ENCODE peak calls at places on chromosomes 1 and 21, in seven cellular contexts. G is ovary, H is neural progenitor cell, O is heart right ventricle, J is colonic mucosa, D is HCT116, Q is stomach. T is an unnamed sample.

GRCh38 chr1:1084028-1084371 is 9.9 kb upstream of the RNF223 start:
- DNase-seq in J (no peak), Q (no peak), O (no peak), D (no peak), G (no peak), H (no peak), T (no peak)

GRCh38 chr1:101236546-101237228 is at the start of gene S1PR1:
- DNase-seq in O (peak; percentile 83), Q (peak; percentile 50), G (peak; percentile 52), H (peak; percentile 94), D (no peak), J (peak; percentile 40), T (peak; percentile 77)

GRCh38 chr1:226060976-226061792 is 1.3 kb upstream of the H3-3A start:
- DNase-seq in D (no peak), H (no peak), Q (no peak), O (no peak), G (no peak), J (peak; percentile 30), T (no peak)

GRCh38 chr1:21149430-21149861 is 27.3 kb downstream of the EIF4G3 start:
- DNase-seq in H (no peak), O (no peak), D (peak; percentile 6), J (peak; percentile 56), Q (peak; percentile 38), G (no peak), T (no peak)

GRCh38 chr1:40102896-40103295 is 5.8 kb upstream of the PPT1 start:
- DNase-seq in Q (no peak), J (no peak), H (no peak), G (no peak), O (no peak), D (no peak), T (no peak)

GRCh38 chr1:66262233-66262632 is 271.7 kb upstream of the SGIP1 start:
- DNase-seq in Q (no peak), G (no peak), H (no peak), J (no peak), O (no peak), D (peak; percentile 87), T (no peak)

GRCh38 chr1:185632659-185633428 is 101.3 kb upstream of the HMCN1 start:
- DNase-seq in O (no peak), J (no peak), Q (no peak), D (no peak), G (no peak), H (no peak), T (no peak)

GRCh38 chr21:34179204-34179935 is 106.0 kb downstream of the MRPS6 start:
- DNase-seq in O (no peak), G (no peak), Q (no peak), H (no peak), D (no peak), J (no peak), T (no peak)

GRCh38 chr21:36783612-36784383 is 84.9 kb downstream of the SIM2 start:
- DNase-seq in G (no peak), Q (no peak), D (peak; percentile 90), H (no peak), J (no peak), O (no peak), T (no peak)

GRCh38 chr1:7513081-7513480 is 258.0 kb upstream of the VAMP3 start:
- DNase-seq in D (no peak), O (no peak), Q (no peak), H (no peak), J (no peak), G (no peak), T (no peak)

GRCh38 chr21:35316933-35317332 is 267.8 kb upstream of the RUNX1 start:
- DNase-seq in O (no peak), Q (no peak), D (no peak), H (no peak), G (no peak), J (no peak), T (no peak)

GRCh38 chr1:161021168-161021958 is 411 bp upstream of the F11R start:
- DNase-seq in O (peak; percentile 78), J (peak; percentile 98), G (peak; percentile 82), Q (peak; percentile 98), H (peak; percentile 92), D (peak; percentile 99), T (peak; percentile 89)

GRCh38 chr1:59986736-59987310 is 60.2 kb upstream of the CYP2J2 start:
- DNase-seq in J (no peak), D (no peak), G (no peak), O (no peak), H (no peak), Q (no peak), T (no peak)

GRCh38 chr21:45535341-45536081 is 6.7 kb downstream of the SLC19A1 start:
- DNase-seq in O (peak; percentile 13), H (no peak), Q (peak; percentile 76), G (peak; percentile 14), D (no peak), J (no peak), T (no peak)

GRCh38 chr1:67536957-67537646 is 106.9 kb upstream of the SERBP1 start:
- DNase-seq in J (no peak), O (no peak), H (no peak), D (no peak), G (no peak), Q (no peak), T (no peak)

GRCh38 chr1:93652335-93652949 is 29.2 kb downstream of the BCAR3 start:
- DNase-seq in G (peak; percentile 13), D (no peak), O (no peak), H (no peak), J (no peak), Q (no peak), T (no peak)

GRCh38 chr1:162892916-162893714 is 32.1 kb upstream of the CCDC190 start:
- DNase-seq in D (no peak), G (no peak), H (peak; percentile 21), O (no peak), Q (no peak), J (no peak), T (no peak)

GRCh38 chr21:42754270-42754933 is 101.0 kb downstream of the PDE9A start:
- DNase-seq in J (no peak), H (no peak), Q (no peak), D (no peak), G (no peak), O (no peak), T (no peak)

GRCh38 chr1:6137758-6138157 is 42.4 kb downstream of the CHD5 start:
- DNase-seq in D (no peak), J (no peak), H (peak; percentile 27), G (no peak), Q (no peak), O (peak; percentile 2), T (no peak)

GRCh38 chr1:77544845-77545244 is 137.6 kb downstream of the ZZZ3 start:
- DNase-seq in H (no peak), Q (no peak), J (no peak), D (no peak), O (no peak), G (no peak), T (no peak)

GRCh38 chr1:39266269-39266668 is 61.8 kb downstream of the MACF1 start:
- DNase-seq in J (no peak), O (no peak), Q (no peak), H (peak; percentile 50), G (no peak), D (peak; percentile 27), T (no peak)

GRCh38 chr21:31874817-31875216 is 2.0 kb downstream of the HUNK start:
- DNase-seq in H (peak; percentile 56), G (no peak), D (no peak), O (no peak), J (peak; percentile 55), Q (no peak), T (no peak)
- TF ChIP-seq CTCF in H (no peak), G (no peak), D (no peak), O (no peak), J (no peak), Q (no peak), T (no peak)

DNA sequence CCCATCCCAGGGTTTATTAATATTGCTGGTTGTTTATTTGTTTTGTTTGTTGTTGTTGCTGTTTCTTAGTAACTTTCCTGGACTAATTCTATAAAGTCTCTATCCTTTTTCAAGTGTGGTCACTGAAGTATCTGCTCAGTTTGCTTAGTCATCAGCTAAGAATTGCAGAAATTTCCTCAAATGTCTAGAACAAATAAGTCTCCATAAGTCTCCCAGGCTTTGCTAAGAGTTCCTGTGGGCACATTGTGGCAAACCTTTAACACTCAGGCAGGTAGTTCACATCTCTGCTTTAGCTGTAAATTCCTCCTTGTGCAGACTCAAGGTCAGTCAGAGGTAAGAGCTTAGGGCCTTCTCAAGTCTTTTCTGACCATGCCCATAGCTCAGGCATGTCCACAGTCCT is 38.9 kb upstream of the C1orf185 start:
- DNase-seq in O (no peak), D (peak; percentile 44), J (no peak), H (no peak), G (no peak), Q (no peak), T (no peak)
- H3K27ac ChIP-seq in O (no peak overlapping the region), D (peak overlapping the region; percentile 28), J (no peak overlapping the region), H (no peak overlapping the region), G (no peak overlapping the region), Q (no peak overlapping the region), T (no peak overlapping the region)

GRCh38 chr1:37633040-37633949 is 1.4 kb downstream of the RSPO1 start:
- DNase-seq in Q (no peak), O (no peak), G (no peak), J (no peak), D (no peak), H (peak; percentile 46), T (no peak)

GRCh38 chr1:37630426-37631038 is 4.2 kb downstream of the RSPO1 start:
- DNase-seq in O (no peak), Q (no peak), J (no peak), H (peak; percentile 95), D (no peak), G (no peak), T (no peak)

GRCh38 chr1:37629726-37630425 is 4.8 kb downstream of the RSPO1 start:
- DNase-seq in G (no peak), J (no peak), H (no peak), D (no peak), Q (no peak), O (no peak), T (no peak)

GRCh38 chr1:37629008-37629407 is 5.7 kb downstream of the RSPO1 start:
- DNase-seq in D (no peak), O (no peak), G (no peak), Q (no peak), H (peak; percentile 60), J (no peak), T (no peak)

DNA sequence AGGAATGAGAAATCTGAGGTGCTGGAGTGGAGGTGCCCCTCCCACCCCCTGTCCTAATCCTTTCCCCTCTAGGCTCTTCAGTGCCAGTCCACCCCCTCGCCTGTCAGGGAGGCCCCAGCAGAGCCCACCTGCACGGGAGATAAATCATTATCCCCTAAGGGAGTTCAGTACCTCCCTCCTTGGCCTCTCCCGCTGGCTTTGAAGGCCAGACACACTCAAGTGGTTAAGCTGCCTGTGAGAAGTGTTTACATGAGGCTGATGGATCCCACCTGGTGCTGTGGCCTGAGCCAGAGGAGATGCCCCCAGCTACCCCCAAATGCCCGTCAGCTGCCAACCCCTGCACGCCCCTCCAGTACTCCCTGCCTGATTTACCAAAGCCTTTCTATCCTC is 3.7 kb downstream of the RSPO1 start:
- DNase-seq in J (no peak), Q (no peak), D (no peak), O (no peak), G (no peak), H (peak; percentile 64), T (no peak)
- H3K27me3 ChIP-seq in J (peaks cover 54% of the 10 kb centered on the region), Q (peaks cover 13% of the 10 kb centered on the region), D (peaks cover 42% of the 10 kb centered on the region), O (peaks cover 98% of the 10 kb centered on the region), G (no peaks in the 10 kb centered on the region), H (peaks cover 100% of the 10 kb centered on the region), T (peaks cover 90% of the 10 kb centered on the region)

DNA sequence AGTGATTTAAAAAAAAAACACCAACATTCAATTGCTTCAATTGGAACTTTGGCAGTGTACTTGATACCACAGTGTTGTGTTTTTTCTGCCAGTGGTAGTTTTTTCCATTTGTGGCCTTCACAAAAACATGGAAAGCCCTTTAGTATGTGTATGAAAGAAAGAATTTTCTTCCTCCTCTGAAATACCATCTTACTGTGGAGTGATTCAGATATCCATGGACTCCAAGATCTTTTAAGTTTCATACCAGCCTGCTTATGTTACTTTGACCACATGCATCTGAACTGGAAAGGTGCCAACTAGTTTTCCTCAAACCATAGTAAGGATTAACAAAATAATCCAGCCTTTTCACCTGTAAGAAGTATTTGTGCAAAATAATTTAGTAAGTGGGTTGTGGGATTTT is 3.4 kb downstream of the PPP2R5A start:
- DNase-seq in Q (no peak), H (no peak), O (no peak), G (no peak), D (no peak), J (no peak), T (no peak)
- TF ChIP-seq CTCF in Q (no peak), H (no peak), O (no peak), G (no peak), D (no peak), J (no peak), T (no peak)